ENCODE peak calls at places on chromosomes 7 and 10, in eight cellular contexts. T, S, D, N, J, C, W and P are unnamed samples.

GRCh38 chr10:35270100-35270499 is 66.2 kb upstream of the CCNY start:
- DNase-seq in T (no peak), S (no peak), D (no peak), N (no peak), J (no peak), C (peak; percentile 19), W (no peak), P (no peak)

GRCh38 chr7:114921636-114922150 is at the start of gene MDFIC:
- DNase-seq in T (peak; percentile 62), S (peak; percentile 29), D (no peak), N (no peak), J (no peak), C (no peak), W (peak; percentile 75), P (no peak)

GRCh38 chr7:21754963-21755362 is 190.7 kb downstream of the CDCA7L start:
- DNase-seq in T (no peak), S (no peak), D (no peak), N (no peak), J (no peak), C (no peak), W (no peak), P (no peak)

GRCh38 chr10:74586088-74586585 is 240.3 kb upstream of the KAT6B start:
- DNase-seq in T (no peak), S (no peak), D (no peak), N (no peak), J (peak; percentile 20), C (peak; percentile 23), W (no peak), P (peak; percentile 38)

GRCh38 chr7:48299580-48300169 is 128.4 kb downstream of the ABCA13 start:
- DNase-seq in T (peak; percentile 72), S (no peak), D (no peak), N (peak; percentile 85), J (peak; percentile 33), C (peak; percentile 80), W (no peak), P (peak; percentile 18)

GRCh38 chr7:24573008-24573553 is at the start of gene PALS2:
- DNase-seq in T (peak; percentile 62), S (peak; percentile 66), D (no peak), N (peak; percentile 93), J (peak; percentile 63), C (peak; percentile 58), W (peak; percentile 96), P (no peak)

GRCh38 chr10:125605167-125605566 is 77.8 kb downstream of the TEX36 start:
- DNase-seq in T (peak; percentile 24), S (no peak), D (no peak), N (no peak), J (no peak), C (peak; percentile 7), W (no peak), P (no peak)

GRCh38 chr7:39703143-39703542 is 79.8 kb downstream of the RALA start:
- DNase-seq in T (no peak), S (no peak), D (no peak), N (no peak), J (no peak), C (peak; percentile 27), W (no peak), P (no peak)

GRCh38 chr7:88465586-88465985 is 158.9 kb upstream of the STEAP4 start:
- DNase-seq in T (no peak), S (no peak), D (no peak), N (no peak), J (no peak), C (no peak), W (no peak), P (no peak)

GRCh38 chr7:122676466-122676865 is 22.5 kb downstream of the RNF133 start:
- DNase-seq in T (no peak), S (no peak), D (no peak), N (no peak), J (no peak), C (no peak), W (no peak), P (no peak)

GRCh38 chr7:80393786-80394185 is 118.1 kb downstream of the GNAT3 start:
- DNase-seq in T (no peak), S (no peak), D (no peak), N (no peak), J (no peak), C (no peak), W (no peak), P (no peak)

GRCh38 chr10:71232089-71232998 is 20.0 kb downstream of the UNC5B start:
- DNase-seq in T (peak; percentile 63), S (peak; percentile 97), D (no peak), N (no peak), J (peak; percentile 84), C (no peak), W (peak; percentile 76), P (peak; percentile 71)

GRCh38 chr7:129906700-129907099 is 46.1 kb downstream of the UBE2H start:
- DNase-seq in T (peak; percentile 36), S (no peak), D (no peak), N (no peak), J (no peak), C (no peak), W (no peak), P (no peak)

GRCh38 chr7:26151953-26152781 is at the start of gene NFE2L3:
- DNase-seq in T (peak; percentile 26), S (peak; percentile 48), D (no peak), N (peak; percentile 92), J (peak; percentile 55), C (peak; percentile 63), W (peak; percentile 96), P (peak; percentile 32)

GRCh38 chr7:50693475-50693874 is 89.2 kb downstream of the GRB10 start:
- DNase-seq in T (no peak), S (no peak), D (no peak), N (peak; percentile 32), J (no peak), C (no peak), W (no peak), P (no peak)

GRCh38 chr7:117010375-117011133 is 57.3 kb downstream of the ST7 start:
- DNase-seq in T (peak; percentile 46), S (no peak), D (no peak), N (no peak), J (no peak), C (peak; percentile 56), W (no peak), P (no peak)

GRCh38 chr7:149547126-149547525 is 49.5 kb upstream of the ZNF746 start:
- DNase-seq in T (no peak), S (no peak), D (no peak), N (peak; percentile 53), J (no peak), C (no peak), W (no peak), P (no peak)

GRCh38 chr7:158490171-158490782 is 97.3 kb downstream of the PTPRN2 start:
- DNase-seq in T (no peak), S (no peak), D (no peak), N (no peak), J (no peak), C (no peak), W (peak; percentile 71), P (no peak)

GRCh38 chr10:1123198-1123597 is 67.0 kb downstream of the WDR37 start:
- DNase-seq in T (peak; percentile 20), S (no peak), D (no peak), N (no peak), J (no peak), C (no peak), W (no peak), P (no peak)

GRCh38 chr10:12414278-12414988 is 65.1 kb downstream of the CAMK1D start:
- DNase-seq in T (peak; percentile 74), S (no peak), D (no peak), N (no peak), J (no peak), C (no peak), W (no peak), P (no peak)

GRCh38 chr10:69004821-69005220 is 16.2 kb downstream of the KIFBP start:
- DNase-seq in T (peak; percentile 84), S (no peak), D (no peak), N (no peak), J (no peak), C (peak; percentile 73), W (no peak), P (peak; percentile 10)

GRCh38 chr10:86210416-86210815 is 156.2 kb downstream of the GRID1 start:
- DNase-seq in T (no peak), S (no peak), D (no peak), N (no peak), J (no peak), C (no peak), W (no peak), P (no peak)

GRCh38 chr7:26443761-26444160 is 152.1 kb downstream of the SNX10 start:
- DNase-seq in T (no peak), S (no peak), D (no peak), N (no peak), J (no peak), C (no peak), W (no peak), P (no peak)

GRCh38 chr10:24744966-24745365 is 21.3 kb upstream of the ARHGAP21 start:
- DNase-seq in T (no peak), S (no peak), D (no peak), N (no peak), J (no peak), C (peak; percentile 16), W (no peak), P (no peak)
- TF ChIP-seq CTCF in T (no peak), S (no peak), D (no peak), N (no peak), J (no peak), C (no peak), W (no peak), P (no peak)

DNA sequence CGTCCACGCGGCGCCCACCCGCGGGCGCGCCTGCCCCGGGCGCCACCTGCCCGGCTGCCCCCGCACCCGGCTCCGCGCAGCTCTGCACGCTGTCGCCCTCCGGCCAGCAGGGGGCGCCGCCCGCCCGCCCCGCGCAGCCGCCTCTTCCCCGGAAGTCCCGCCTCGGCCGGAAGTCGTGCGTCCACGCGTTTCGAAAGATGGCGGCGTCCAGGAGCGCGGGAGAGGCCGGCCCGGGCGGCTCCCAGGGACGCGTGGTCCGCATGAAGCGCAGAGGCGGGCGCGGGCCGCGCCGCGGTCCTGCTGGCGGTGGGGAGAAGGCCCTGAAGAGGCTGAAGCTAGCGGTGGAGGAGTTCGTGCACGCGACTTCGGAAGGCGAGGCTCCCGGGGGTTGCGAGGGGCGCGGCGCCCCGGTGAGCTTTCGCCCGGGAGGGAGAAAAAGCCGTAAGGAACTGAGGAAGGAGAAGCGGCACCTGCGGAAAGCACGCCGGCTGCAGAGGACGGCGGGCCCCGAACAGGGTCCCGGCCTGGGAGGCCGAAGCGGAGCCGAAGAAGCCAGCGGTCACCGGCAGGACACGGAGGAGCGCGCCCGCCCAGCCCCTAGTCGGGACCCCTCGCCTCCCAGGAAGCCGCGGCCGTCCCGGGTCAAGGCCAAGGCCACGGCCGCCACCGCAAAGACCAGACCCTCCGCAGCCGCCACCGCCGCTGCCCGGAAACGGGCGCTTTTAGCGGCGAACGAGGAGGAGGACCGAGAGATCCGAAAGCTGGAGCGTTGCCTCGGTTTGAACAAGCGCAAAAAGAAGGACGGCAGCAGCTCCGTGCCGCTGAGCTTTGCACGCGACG is at the start of gene NOM1:
- DNase-seq in T (peak; percentile 74), S (peak; percentile 74), D (peak; percentile 3), N (peak; percentile 95), J (peak; percentile 75), C (peak; percentile 74), W (peak; percentile 98), P (no peak)
- H3K4me3 ChIP-seq in T (peak within 1 kb of the TSS; percentile 82), S (peak within 1 kb of the TSS; percentile 84), D (peak within 1 kb of the TSS; percentile 78), N (peak within 1 kb of the TSS; percentile 82), J (peak within 1 kb of the TSS; percentile 91), C (peak within 1 kb of the TSS; percentile 96), W (peak within 1 kb of the TSS; percentile 99), P (peak within 1 kb of the TSS; percentile 92)

GRCh38 chr10:131148270-131148669 is 163.3 kb downstream of the TCERG1L start:
- DNase-seq in T (no peak), S (no peak), D (no peak), N (no peak), J (no peak), C (no peak), W (no peak), P (no peak)
- TF ChIP-seq CTCF in T (no peak), S (no peak), D (no peak), N (no peak), J (no peak), C (no peak), W (no peak), P (no peak)

GRCh38 chr10:43108951-43109350 is 29.3 kb upstream of the CSGALNACT2 start:
- DNase-seq in T (no peak), S (no peak), D (no peak), N (no peak), J (no peak), C (no peak), W (no peak), P (no peak)
- H3K4me3 ChIP-seq in T (no peak overlapping the region), S (no peak overlapping the region), D (no peak overlapping the region), N (no peak overlapping the region), J (no peak overlapping the region), C (no peak overlapping the region), W (no peak overlapping the region), P (no peak overlapping the region)